ENCODE peak calls at places on chromosome 19, in nine cellular contexts. V is activated naive CD4-positive, alpha-beta T cell; Z is GF-D8; I is endothelial cell; X is MV-4-11; C is ELF-1; A is GM04503; M is fibroblast of the aortic adventitia; B is GM23248. Y is an unnamed sample.

GRCh38 chr19:48405850-48406249 is 12.4 kb downstream of the GRIN2D start:
- DNase-seq in Z (no peak), C (no peak), X (peak), I (no peak), V (no peak), A (no peak), M (no peak), B (no peak), Y (no peak)

GRCh38 chr19:39471756-39472536 is 8.7 kb upstream of the TIMM50 start:
- DNase-seq in M (no peak), A (no peak), Z (no peak), V (no peak), X (no peak), C (no peak), I (no peak), B (no peak), Y (no peak)

GRCh38 chr19:24140099-24140498 is 53.1 kb downstream of the ZNF254 start:
- DNase-seq in M (peak), I (no peak), Z (peak), A (peak), X (peak), V (no peak), B (peak), C (no peak), Y (no peak)

GRCh38 chr19:46482645-46483044 is 11.3 kb upstream of the PNMA8A start:
- DNase-seq in I (no peak), C (no peak), B (peak), V (no peak), A (no peak), X (no peak), M (peak), Z (no peak), Y (no peak)

GRCh38 chr19:13974073-13974472 is 21.8 kb downstream of the DCAF15 start:
- DNase-seq in M (no peak), A (no peak), I (no peak), X (no peak), V (peak), B (no peak), Z (no peak), C (peak), Y (no peak)

GRCh38 chr19:45276284-45276687 is 25.2 kb downstream of the MARK4 start:
- DNase-seq in B (peak), M (no peak), A (no peak), I (no peak), Z (no peak), C (no peak), V (no peak), X (no peak), Y (no peak)

GRCh38 chr19:51948979-51949378 is 21.7 kb downstream of the ZNF613 start:
- DNase-seq in V (no peak), X (no peak), Z (no peak), M (peak), C (no peak), I (no peak), A (no peak), B (peak), Y (peak)

GRCh38 chr19:23523863-23524262 is 128.6 kb upstream of the ZNF91 start:
- DNase-seq in M (no peak), B (no peak), X (no peak), A (no peak), Z (no peak), C (no peak), I (no peak), V (no peak), Y (no peak)

GRCh38 chr19:46210634-46211033 is 18.9 kb upstream of the IGFL1 start:
- DNase-seq in I (no peak), A (no peak), V (no peak), Z (no peak), M (no peak), C (no peak), X (no peak), B (no peak), Y (no peak)

GRCh38 chr19:32719611-32720059 is at the start of gene TDRD12:
- DNase-seq in C (peak), M (no peak), X (no peak), I (no peak), V (no peak), A (no peak), B (no peak), Z (no peak), Y (peak)

GRCh38 chr19:39136225-39136940 is 10.8 kb downstream of the PAK4 start:
- DNase-seq in V (no peak), M (no peak), X (no peak), A (no peak), B (no peak), I (no peak), C (peak), Z (no peak), Y (no peak)

GRCh38 chr19:3054972-3055740 is 7.1 kb downstream of the TLE5 start:
- DNase-seq in V (no peak), A (no peak), I (no peak), Z (no peak), C (no peak), X (no peak), B (no peak), M (no peak), Y (no peak)

GRCh38 chr19:45076851-45077730 is 813 bp upstream of the ZNF296 start:
- DNase-seq in A (no peak), B (no peak), X (no peak), V (no peak), M (no peak), I (no peak), C (peak), Z (no peak), Y (no peak)

GRCh38 chr19:50513746-50514345 is at the start of gene ASPDH:
- DNase-seq in Z (no peak), M (no peak), B (no peak), A (no peak), C (no peak), V (no peak), I (no peak), X (no peak), Y (no peak)

GRCh38 chr19:4057913-4058695 is 8.6 kb downstream of the ZBTB7A start:
- DNase-seq in Z (no peak), A (peak), I (no peak), V (no peak), C (peak), B (peak), M (peak), X (peak), Y (no peak)

GRCh38 chr19:45331411-45331810 is 8.7 kb upstream of the CKM start:
- DNase-seq in B (no peak), C (no peak), X (no peak), V (no peak), M (no peak), Z (no peak), A (no peak), I (no peak), Y (no peak)

GRCh38 chr19:38862321-38863059 is 12.7 kb upstream of the HNRNPL start:
- DNase-seq in M (peak), V (no peak), A (no peak), Z (peak), I (no peak), X (peak), C (peak), B (peak), Y (no peak)

GRCh38 chr19:9797871-9798270 is 21.0 kb downstream of the FBXL12 start:
- DNase-seq in M (no peak), B (no peak), A (no peak), C (no peak), X (no peak), V (no peak), Z (no peak), I (no peak), Y (no peak)

GRCh38 chr19:19050104-19050503 is 13.7 kb upstream of the SLC25A42 start:
- DNase-seq in X (no peak), I (no peak), V (no peak), M (no peak), Z (no peak), B (no peak), C (no peak), A (no peak), Y (no peak)

GRCh38 chr19:4496304-4496703 is 22.0 kb downstream of the PLIN4 start:
- DNase-seq in B (no peak), X (no peak), M (no peak), I (no peak), V (no peak), C (no peak), A (no peak), Z (no peak), Y (no peak)

GRCh38 chr19:2059422-2060201 is 8.6 kb upstream of the MKNK2 start:
- DNase-seq in M (peak), A (peak), B (peak), X (no peak), V (no peak), C (peak), Z (no peak), I (no peak), Y (no peak)

GRCh38 chr19:3494559-3494958 is 5.9 kb downstream of the DOHH start:
- DNase-seq in B (no peak), M (no peak), X (no peak), C (no peak), V (no peak), A (no peak), I (no peak), Z (no peak), Y (no peak)

GRCh38 chr19:28234637-28235036 is 978.3 kb downstream of the UQCRFS1 start:
- DNase-seq in I (no peak), V (no peak), Z (no peak), B (peak), M (peak), C (peak), X (no peak), A (peak), Y (no peak)

GRCh38 chr19:40598121-40598917 is 2.9 kb upstream of the LTBP4 start:
- DNase-seq in B (peak), A (no peak), I (peak), C (peak), V (peak), M (peak), X (peak), Z (peak), Y (peak)

GRCh38 chr19:33472696-33473624 is 48.6 kb downstream of the PEPD start:
- DNase-seq in Z (no peak), B (peak), V (no peak), C (no peak), A (peak), I (no peak), X (no peak), M (peak), Y (no peak)

GRCh38 chr19:40089462-40089861 is 1.3 kb downstream of the ZNF780A start:
- DNase-seq in Z (no peak), B (peak), C (no peak), V (no peak), A (no peak), M (peak), I (no peak), X (no peak), Y (no peak)

GRCh38 chr19:18419699-18420460 is 682 bp downstream of the SSBP4 start:
- DNase-seq in I (no peak), C (no peak), A (no peak), Z (no peak), V (no peak), B (peak), M (no peak), X (no peak), Y (peak)

GRCh38 chr19:45402469-45403070 is 2.3 kb downstream of the PPP1R13L start:
- DNase-seq in C (peak), B (peak), X (no peak), Z (no peak), A (no peak), V (no peak), M (no peak), I (peak), Y (peak)

GRCh38 chr19:28303502-28303901 is 909.4 kb downstream of the UQCRFS1 start:
- DNase-seq in C (no peak), I (no peak), X (no peak), B (no peak), V (no peak), A (no peak), M (no peak), Z (no peak), Y (no peak)

GRCh38 chr19:19105365-19106060 is 32.8 kb downstream of the TMEM161A start:
- DNase-seq in M (peak), A (no peak), I (peak), C (no peak), B (peak), Z (no peak), X (no peak), V (no peak), Y (no peak)

GRCh38 chr19:9159891-9160290 is 18.9 kb upstream of the OR7D2 start:
- DNase-seq in X (no peak), A (no peak), C (no peak), M (no peak), V (no peak), I (no peak), B (no peak), Z (no peak), Y (no peak)

GRCh38 chr19:3556978-3557460 is 367 bp downstream of the MFSD12 start:
- DNase-seq in V (peak), B (peak), A (no peak), X (peak), C (peak), Z (no peak), M (no peak), I (no peak), Y (peak)

GRCh38 chr19:33488826-33489225 is 32.8 kb downstream of the PEPD start:
- DNase-seq in M (no peak), I (no peak), C (no peak), A (no peak), B (no peak), V (no peak), X (no peak), Z (no peak), Y (no peak)

GRCh38 chr19:17743874-17744273 is 7.4 kb upstream of the FCHO1 start:
- DNase-seq in B (peak), V (no peak), X (peak), I (no peak), C (no peak), A (no peak), Z (no peak), M (peak), Y (no peak)